ENCODE peak calls at places on chromosomes 6 and 20, in eight cellular contexts. One of them, this sample, is unnamed.

GRCh38 chr20:42161228-42161829 is 543.2 kb upstream of the CHD6 start:
- DNase-seq in AG04450: no peak
- DNase-seq in spleen: no peak
- DNase-seq in aorta: no peak
- DNase-seq in CD8-positive, alpha-beta T cell: no peak
- DNase-seq in coronary artery: no peak
- DNase-seq in breast epithelium: no peak
- DNase-seq in PC-9: no peak
- DNase-seq in this sample: no peak

GRCh38 chr20:23415555-23415954 is 5.7 kb downstream of the NAPB start:
- DNase-seq in AG04450: no peak
- DNase-seq in spleen: no peak
- DNase-seq in aorta: no peak
- DNase-seq in CD8-positive, alpha-beta T cell: no peak
- DNase-seq in coronary artery: no peak
- DNase-seq in breast epithelium: no peak
- DNase-seq in PC-9: no peak
- DNase-seq in this sample: no peak

GRCh38 chr6:128719786-128720185 is 163.2 kb upstream of the LAMA2 start:
- DNase-seq in AG04450: no peak
- DNase-seq in spleen: no peak
- DNase-seq in aorta: no peak
- DNase-seq in CD8-positive, alpha-beta T cell: no peak
- DNase-seq in coronary artery: no peak
- DNase-seq in breast epithelium: no peak
- DNase-seq in PC-9: no peak
- DNase-seq in this sample: no peak

GRCh38 chr6:118780728-118781127 is 113.2 kb upstream of the ASF1A start:
- DNase-seq in AG04450: no peak
- DNase-seq in spleen: no peak
- DNase-seq in aorta: no peak
- DNase-seq in CD8-positive, alpha-beta T cell: no peak
- DNase-seq in coronary artery: no peak
- DNase-seq in breast epithelium: no peak
- DNase-seq in PC-9: no peak
- DNase-seq in this sample: no peak

GRCh38 chr6:124941259-124941658 is 21.0 kb upstream of the RNF217 start:
- DNase-seq in AG04450: no peak
- DNase-seq in spleen: no peak
- DNase-seq in aorta: no peak
- DNase-seq in CD8-positive, alpha-beta T cell: no peak
- DNase-seq in coronary artery: no peak
- DNase-seq in breast epithelium: no peak
- DNase-seq in PC-9: no peak
- DNase-seq in this sample: no peak

GRCh38 chr20:37539956-37540455 is 12.3 kb upstream of the BLCAP start:
- DNase-seq in AG04450: no peak
- DNase-seq in spleen: no peak
- DNase-seq in aorta: no peak
- DNase-seq in CD8-positive, alpha-beta T cell: no peak
- DNase-seq in coronary artery: peak; percentile 7
- DNase-seq in breast epithelium: no peak
- DNase-seq in PC-9: no peak
- DNase-seq in this sample: no peak

GRCh38 chr6:45630801-45631200 is 253.1 kb upstream of the SUPT3H start:
- DNase-seq in AG04450: no peak
- DNase-seq in spleen: no peak
- DNase-seq in aorta: no peak
- DNase-seq in CD8-positive, alpha-beta T cell: no peak
- DNase-seq in coronary artery: no peak
- DNase-seq in breast epithelium: no peak
- DNase-seq in PC-9: no peak
- DNase-seq in this sample: no peak

GRCh38 chr6:31479933-31480535 is 17.9 kb upstream of the MICB start:
- DNase-seq in AG04450: no peak
- DNase-seq in spleen: no peak
- DNase-seq in aorta: no peak
- DNase-seq in CD8-positive, alpha-beta T cell: no peak
- DNase-seq in coronary artery: no peak
- DNase-seq in breast epithelium: no peak
- DNase-seq in PC-9: no peak
- DNase-seq in this sample: no peak

GRCh38 chr6:161434331-161434730 is 160.5 kb upstream of the AGPAT4 start:
- DNase-seq in AG04450: no peak
- DNase-seq in spleen: peak; percentile 36
- DNase-seq in aorta: no peak
- DNase-seq in CD8-positive, alpha-beta T cell: no peak
- DNase-seq in coronary artery: no peak
- DNase-seq in breast epithelium: no peak
- DNase-seq in PC-9: no peak
- DNase-seq in this sample: no peak

GRCh38 chr6:43334466-43335095 is 26.0 kb upstream of the CRIP3 start:
- DNase-seq in AG04450: peak; percentile 13
- DNase-seq in spleen: no peak
- DNase-seq in aorta: no peak
- DNase-seq in CD8-positive, alpha-beta T cell: no peak
- DNase-seq in coronary artery: no peak
- DNase-seq in breast epithelium: no peak
- DNase-seq in PC-9: peak; percentile 12
- DNase-seq in this sample: no peak

GRCh38 chr6:111642463-111643158 is 36.9 kb upstream of the TRAF3IP2 start:
- DNase-seq in AG04450: peak; percentile 29
- DNase-seq in spleen: no peak
- DNase-seq in aorta: no peak
- DNase-seq in CD8-positive, alpha-beta T cell: no peak
- DNase-seq in coronary artery: no peak
- DNase-seq in breast epithelium: no peak
- DNase-seq in PC-9: peak; percentile 46
- DNase-seq in this sample: no peak

GRCh38 chr20:47198254-47198671 is 158.2 kb downstream of the ZMYND8 start:
- DNase-seq in AG04450: no peak
- DNase-seq in spleen: no peak
- DNase-seq in aorta: no peak
- DNase-seq in CD8-positive, alpha-beta T cell: no peak
- DNase-seq in coronary artery: no peak
- DNase-seq in breast epithelium: no peak
- DNase-seq in PC-9: no peak
- DNase-seq in this sample: no peak

GRCh38 chr6:138544521-138544920 is 45.2 kb upstream of the NHSL1 start:
- DNase-seq in AG04450: no peak
- DNase-seq in spleen: no peak
- DNase-seq in aorta: no peak
- DNase-seq in CD8-positive, alpha-beta T cell: no peak
- DNase-seq in coronary artery: no peak
- DNase-seq in breast epithelium: no peak
- DNase-seq in PC-9: no peak
- DNase-seq in this sample: no peak

GRCh38 chr20:61628480-61628879 is 376.4 kb downstream of the CDH4 start:
- DNase-seq in AG04450: no peak
- DNase-seq in spleen: no peak
- DNase-seq in aorta: peak; percentile 60
- DNase-seq in CD8-positive, alpha-beta T cell: no peak
- DNase-seq in coronary artery: no peak
- DNase-seq in breast epithelium: no peak
- DNase-seq in PC-9: no peak
- DNase-seq in this sample: no peak

GRCh38 chr6:117456998-117457397 is 25.5 kb upstream of the DCBLD1 start:
- DNase-seq in AG04450: no peak
- DNase-seq in spleen: no peak
- DNase-seq in aorta: no peak
- DNase-seq in CD8-positive, alpha-beta T cell: no peak
- DNase-seq in coronary artery: no peak
- DNase-seq in breast epithelium: no peak
- DNase-seq in PC-9: no peak
- DNase-seq in this sample: no peak

GRCh38 chr6:47132724-47133123 is 90.6 kb upstream of the ADGRF1 start:
- DNase-seq in AG04450: no peak
- DNase-seq in spleen: no peak
- DNase-seq in aorta: no peak
- DNase-seq in CD8-positive, alpha-beta T cell: no peak
- DNase-seq in coronary artery: no peak
- DNase-seq in breast epithelium: no peak
- DNase-seq in PC-9: no peak
- DNase-seq in this sample: no peak

GRCh38 chr20:47133809-47134456 is 222.6 kb downstream of the ZMYND8 start:
- DNase-seq in AG04450: no peak
- DNase-seq in spleen: no peak
- DNase-seq in aorta: no peak
- DNase-seq in CD8-positive, alpha-beta T cell: no peak
- DNase-seq in coronary artery: no peak
- DNase-seq in breast epithelium: no peak
- DNase-seq in PC-9: peak; percentile 67
- DNase-seq in this sample: no peak

GRCh38 chr6:122151066-122151465 is 248.4 kb upstream of the HSF2 start:
- DNase-seq in AG04450: no peak
- DNase-seq in spleen: no peak
- DNase-seq in aorta: no peak
- DNase-seq in CD8-positive, alpha-beta T cell: no peak
- DNase-seq in coronary artery: no peak
- DNase-seq in breast epithelium: no peak
- DNase-seq in PC-9: no peak
- DNase-seq in this sample: no peak

GRCh38 chr6:113137411-113137810 is 719.7 kb upstream of the MARCKS start:
- DNase-seq in AG04450: no peak
- DNase-seq in spleen: peak; percentile 78
- DNase-seq in aorta: peak; percentile 52
- DNase-seq in CD8-positive, alpha-beta T cell: no peak
- DNase-seq in coronary artery: no peak
- DNase-seq in breast epithelium: no peak
- DNase-seq in PC-9: no peak
- DNase-seq in this sample: no peak

GRCh38 chr6:137654365-137654981 is 160.3 kb upstream of the OLIG3 start:
- DNase-seq in AG04450: no peak
- DNase-seq in spleen: no peak
- DNase-seq in aorta: no peak
- DNase-seq in CD8-positive, alpha-beta T cell: no peak
- DNase-seq in coronary artery: no peak
- DNase-seq in breast epithelium: no peak
- DNase-seq in PC-9: no peak
- DNase-seq in this sample: no peak

GRCh38 chr20:4006640-4007039 is 8.7 kb downstream of the RNF24 start:
- DNase-seq in AG04450: no peak
- DNase-seq in spleen: no peak
- DNase-seq in aorta: no peak
- DNase-seq in CD8-positive, alpha-beta T cell: no peak
- DNase-seq in coronary artery: peak; percentile 79
- DNase-seq in breast epithelium: no peak
- DNase-seq in PC-9: no peak
- DNase-seq in this sample: no peak

GRCh38 chr20:20713244-20713765 is 861 bp upstream of the RALGAPA2 start:
- DNase-seq in AG04450: no peak
- DNase-seq in spleen: peak; percentile 89
- DNase-seq in aorta: peak; percentile 76
- DNase-seq in CD8-positive, alpha-beta T cell: no peak
- DNase-seq in coronary artery: no peak
- DNase-seq in breast epithelium: no peak
- DNase-seq in PC-9: no peak
- DNase-seq in this sample: no peak

GRCh38 chr6:136031982-136032381 is 180.5 kb downstream of the PDE7B start:
- DNase-seq in AG04450: no peak
- DNase-seq in spleen: no peak
- DNase-seq in aorta: no peak
- DNase-seq in CD8-positive, alpha-beta T cell: no peak
- DNase-seq in coronary artery: no peak
- DNase-seq in breast epithelium: no peak
- DNase-seq in PC-9: no peak
- DNase-seq in this sample: no peak

GRCh38 chr6:163414367-163415175 is at the start of gene QKI:
- DNase-seq in AG04450: no peak
- DNase-seq in spleen: peak; percentile 96
- DNase-seq in aorta: peak; percentile 93
- DNase-seq in CD8-positive, alpha-beta T cell: peak; percentile 64
- DNase-seq in coronary artery: peak; percentile 84
- DNase-seq in breast epithelium: peak; percentile 73
- DNase-seq in PC-9: peak; percentile 73
- DNase-seq in this sample: peak; percentile 11

GRCh38 chr6:106631356-106631755 is 2.0 kb downstream of the QRSL1 start:
- DNase-seq in AG04450: no peak
- DNase-seq in spleen: no peak
- DNase-seq in aorta: no peak
- DNase-seq in CD8-positive, alpha-beta T cell: no peak
- DNase-seq in coronary artery: no peak
- DNase-seq in breast epithelium: no peak
- DNase-seq in PC-9: no peak
- DNase-seq in this sample: no peak

GRCh38 chr20:61260905-61261304 is 8.8 kb downstream of the CDH4 start:
- DNase-seq in AG04450: no peak
- DNase-seq in spleen: no peak
- DNase-seq in aorta: no peak
- DNase-seq in CD8-positive, alpha-beta T cell: no peak
- DNase-seq in coronary artery: no peak
- DNase-seq in breast epithelium: no peak
- DNase-seq in PC-9: no peak
- DNase-seq in this sample: no peak

GRCh38 chr6:22112490-22112889 is 184.3 kb downstream of the PRL start:
- DNase-seq in AG04450: no peak
- DNase-seq in spleen: no peak
- DNase-seq in aorta: no peak
- DNase-seq in CD8-positive, alpha-beta T cell: no peak
- DNase-seq in coronary artery: no peak
- DNase-seq in breast epithelium: no peak
- DNase-seq in PC-9: no peak
- DNase-seq in this sample: no peak

GRCh38 chr6:87825865-87826264 is 123.8 kb upstream of the AKIRIN2 start:
- DNase-seq in AG04450: no peak
- DNase-seq in spleen: no peak
- DNase-seq in aorta: no peak
- DNase-seq in CD8-positive, alpha-beta T cell: no peak
- DNase-seq in coronary artery: no peak
- DNase-seq in breast epithelium: no peak
- DNase-seq in PC-9: no peak
- DNase-seq in this sample: no peak
- H3K27ac ChIP-seq in AG04450: no peak overlapping the region
- H3K27ac ChIP-seq in spleen: peak overlapping the region; percentile 44
- H3K27ac ChIP-seq in aorta: no peak overlapping the region
- H3K27ac ChIP-seq in CD8-positive, alpha-beta T cell: no peak overlapping the region
- H3K27ac ChIP-seq in coronary artery: peak overlapping the region; percentile 13
- H3K27ac ChIP-seq in breast epithelium: no peak overlapping the region
- H3K27ac ChIP-seq in PC-9: no peak overlapping the region
- H3K27ac ChIP-seq in this sample: no peak overlapping the region

GRCh38 chr6:39416026-39416425 is 93.5 kb upstream of the KCNK16 start:
- DNase-seq in AG04450: no peak
- DNase-seq in spleen: no peak
- DNase-seq in aorta: no peak
- DNase-seq in CD8-positive, alpha-beta T cell: no peak
- DNase-seq in coronary artery: no peak
- DNase-seq in breast epithelium: no peak
- DNase-seq in PC-9: no peak
- DNase-seq in this sample: no peak
- H3K27ac ChIP-seq in AG04450: no peak overlapping the region
- H3K27ac ChIP-seq in spleen: no peak overlapping the region
- H3K27ac ChIP-seq in aorta: no peak overlapping the region
- H3K27ac ChIP-seq in CD8-positive, alpha-beta T cell: no peak overlapping the region
- H3K27ac ChIP-seq in coronary artery: no peak overlapping the region
- H3K27ac ChIP-seq in breast epithelium: peak overlapping the region; percentile 10
- H3K27ac ChIP-seq in PC-9: peak overlapping the region; percentile 31
- H3K27ac ChIP-seq in this sample: no peak overlapping the region

GRCh38 chr6:167761794-167762258 is 64.9 kb upstream of the AFDN start:
- DNase-seq in AG04450: no peak
- DNase-seq in spleen: peak; percentile 50
- DNase-seq in aorta: no peak
- DNase-seq in CD8-positive, alpha-beta T cell: no peak
- DNase-seq in coronary artery: no peak
- DNase-seq in breast epithelium: no peak
- DNase-seq in PC-9: no peak
- DNase-seq in this sample: no peak
- H3K27ac ChIP-seq in AG04450: no peak overlapping the region
- H3K27ac ChIP-seq in spleen: no peak overlapping the region
- H3K27ac ChIP-seq in aorta: no peak overlapping the region
- H3K27ac ChIP-seq in CD8-positive, alpha-beta T cell: no peak overlapping the region
- H3K27ac ChIP-seq in coronary artery: no peak overlapping the region
- H3K27ac ChIP-seq in breast epithelium: peak overlapping the region; percentile 70
- H3K27ac ChIP-seq in PC-9: no peak overlapping the region
- H3K27ac ChIP-seq in this sample: no peak overlapping the region

GRCh38 chr20:1094706-1095220 is 23.6 kb upstream of the PSMF1 start:
- DNase-seq in AG04450: no peak
- DNase-seq in spleen: no peak
- DNase-seq in aorta: no peak
- DNase-seq in CD8-positive, alpha-beta T cell: no peak
- DNase-seq in coronary artery: peak; percentile 19
- DNase-seq in breast epithelium: no peak
- DNase-seq in PC-9: no peak
- DNase-seq in this sample: no peak
- H3K27ac ChIP-seq in AG04450: no peak overlapping the region
- H3K27ac ChIP-seq in spleen: no peak overlapping the region
- H3K27ac ChIP-seq in aorta: no peak overlapping the region
- H3K27ac ChIP-seq in CD8-positive, alpha-beta T cell: no peak overlapping the region
- H3K27ac ChIP-seq in coronary artery: no peak overlapping the region
- H3K27ac ChIP-seq in breast epithelium: no peak overlapping the region
- H3K27ac ChIP-seq in PC-9: no peak overlapping the region
- H3K27ac ChIP-seq in this sample: no peak overlapping the region